ENCODE peak calls at places on chromosomes 6 and 20, in four cellular contexts. H, R, C and T are unnamed samples.

GRCh38 chr6:90458353-90459224 is 128.3 kb downstream of the MAP3K7 start:
- DNase-seq in H (no peak), R (peak), C (peak), T (no peak)

GRCh38 chr6:99426454-99426762 is 1.3 kb upstream of the PNISR start:
- DNase-seq in R (no peak), C (peak), H (no peak), T (no peak)

GRCh38 chr20:57195023-57195758 is 71.2 kb downstream of the BMP7 start:
- DNase-seq in H (peak), C (peak), R (peak), T (no peak)

GRCh38 chr20:43914697-43915208 is at the start of gene TOX2:
- DNase-seq in C (peak), R (peak), H (no peak), T (no peak)

GRCh38 chr6:158011478-158011920 is 29.8 kb downstream of the SYNJ2 start:
- DNase-seq in R (no peak), C (peak), H (no peak), T (no peak)

GRCh38 chr6:136086686-136087085 is 163.4 kb downstream of the MTFR2 start:
- DNase-seq in R (no peak), C (no peak), H (peak), T (no peak)

GRCh38 chr6:19297880-19298279 is 539.3 kb upstream of the ID4 start:
- DNase-seq in R (no peak), C (peak), H (no peak), T (no peak)

GRCh38 chr6:162058281-162058875 is 669.2 kb downstream of the PRKN start:
- DNase-seq in R (no peak), C (peak), H (no peak), T (no peak)

GRCh38 chr20:52572687-52573086 is 381.1 kb upstream of the ZFP64 start:
- DNase-seq in C (peak), H (no peak), R (no peak), T (no peak)

GRCh38 chr6:44040786-44041185 is 86.5 kb downstream of the MRPL14 start:
- DNase-seq in R (no peak), H (no peak), C (no peak), T (no peak)

GRCh38 chr6:38212579-38212978 is 393.1 kb downstream of the ZFAND3 start:
- DNase-seq in R (no peak), C (peak), H (no peak), T (peak)

GRCh38 chr6:154615483-154616025 is 105.1 kb upstream of the CNKSR3 start:
- DNase-seq in C (peak), H (no peak), R (peak), T (no peak)

GRCh38 chr20:51156041-51156795 is 133.3 kb upstream of the KCNG1 start:
- DNase-seq in C (peak), R (no peak), H (no peak), T (no peak)

GRCh38 chr20:48750941-48751620 is 76.7 kb downstream of the PREX1 start:
- DNase-seq in H (peak), C (peak), R (no peak), T (peak)

GRCh38 chr6:39847216-39847615 is 55.0 kb downstream of the DAAM2 start:
- DNase-seq in R (no peak), C (no peak), H (no peak), T (no peak)

GRCh38 chr20:19492116-19492515 is 265.9 kb upstream of the RIN2 start:
- DNase-seq in H (no peak), C (no peak), R (peak), T (no peak)

GRCh38 chr6:169779896-169780295 is 28.5 kb downstream of the ERMARD start:
- DNase-seq in R (no peak), C (no peak), H (no peak), T (no peak)

GRCh38 chr20:8990770-8991169 is 78.1 kb upstream of the PLCB4 start:
- DNase-seq in C (no peak), R (no peak), H (no peak), T (no peak)

GRCh38 chr6:159232106-159232645 is 63.0 kb downstream of the FNDC1 start:
- DNase-seq in C (no peak), H (no peak), R (no peak), T (no peak)

GRCh38 chr6:64520050-64520449 is 884.4 kb downstream of the PHF3 start:
- DNase-seq in H (no peak), C (peak), R (peak), T (peak)

GRCh38 chr6:44778513-44778912 is 391.0 kb downstream of the CDC5L start:
- DNase-seq in C (no peak), R (no peak), H (no peak), T (no peak)

GRCh38 chr6:170150590-170150945 is 140.3 kb downstream of the DLL1 start:
- DNase-seq in R (no peak), C (no peak), H (no peak), T (no peak)

GRCh38 chr6:10397756-10398438 is 17.0 kb downstream of the TFAP2A start:
- DNase-seq in H (no peak), R (peak), C (no peak), T (no peak)

GRCh38 chr6:139371421-139372253 is 2.8 kb downstream of the CITED2 start:
- DNase-seq in R (peak), C (peak), H (no peak), T (no peak)

GRCh38 chr6:142302427-142303190 is 802 bp downstream of the ADGRG6 start:
- DNase-seq in H (no peak), R (peak), C (no peak), T (no peak)

GRCh38 chr6:121839891-121840290 is 404.4 kb downstream of the GJA1 start:
- DNase-seq in R (no peak), H (no peak), C (peak), T (no peak)

GRCh38 chr20:41618807-41619294 is 674 bp upstream of the CHD6 start:
- DNase-seq in C (peak), R (peak), H (peak), T (no peak)

GRCh38 chr6:119308994-119309657 is 40.4 kb downstream of the MAN1A1 start:
- DNase-seq in H (no peak), C (no peak), R (no peak), T (no peak)